ENCODE peak calls at places on chromosomes 11 and 22, in six cellular contexts. L is tibial artery, Y is H9, J is A549, F is GM12891, C is EH. U is an unnamed sample.

GRCh38 chr11:111416231-111416960 is 37.3 kb upstream of the POU2AF1 start:
- DNase-seq in L (no peak), Y (no peak), J (no peak), F (no peak), C (no peak), U (no peak)

GRCh38 chr22:48340191-48340590 is 1487.5 kb downstream of the BRD1 start:
- DNase-seq in L (no peak), Y (no peak), J (no peak), F (no peak), C (no peak), U (no peak)

GRCh38 chr11:35525501-35526175 is at the start of gene PAMR1:
- DNase-seq in L (peak), Y (peak), J (no peak), F (peak), C (peak), U (no peak)

GRCh38 chr11:46069595-46069994 is 51.7 kb downstream of the PHF21A start:
- DNase-seq in L (no peak), Y (no peak), J (no peak), F (no peak), C (no peak), U (no peak)

GRCh38 chr11:121513807-121514206 is 61.0 kb upstream of the SORL1-AS1 start:
- DNase-seq in L (no peak), Y (no peak), J (no peak), F (no peak), C (no peak), U (no peak)

GRCh38 chr11:85705805-85706204 is 19.8 kb upstream of the CCDC89 start:
- DNase-seq in L (no peak), Y (no peak), J (no peak), F (no peak), C (peak), U (no peak)

GRCh38 chr11:123063396-123064267 is 1.7 kb upstream of the HSPA8 start:
- DNase-seq in L (peak), Y (no peak), J (peak), F (no peak), C (peak), U (no peak)

GRCh38 chr11:43327987-43328386 is 16.2 kb downstream of the API5 start:
- DNase-seq in L (no peak), Y (no peak), J (peak), F (no peak), C (peak), U (no peak)

GRCh38 chr11:125091247-125091876 is 20.1 kb downstream of the TMEM218 start:
- DNase-seq in L (no peak), Y (peak), J (peak), F (no peak), C (peak), U (peak)

GRCh38 chr11:86740628-86741488 is 59.5 kb upstream of the PRSS23 start:
- DNase-seq in L (peak), Y (peak), J (peak), F (no peak), C (peak), U (peak)

GRCh38 chr22:43346521-43346929 is 3.4 kb upstream of the SCUBE1 start:
- DNase-seq in L (peak), Y (peak), J (peak), F (peak), C (peak), U (peak)

GRCh38 chr11:117583063-117583801 is 213.8 kb downstream of the DSCAML1 start:
- DNase-seq in L (no peak), Y (peak), J (no peak), F (no peak), C (peak), U (no peak)

GRCh38 chr11:5992604-5993251 is 5.9 kb upstream of the OR52L1 start:
- DNase-seq in L (no peak), Y (no peak), J (peak), F (peak), C (peak), U (peak)

U was measured in 8988T.